ENCODE peak calls at places on chromosomes 12 and 14, in ten cellular contexts. D is A549; W is Right ventricle myocardium superior; J is CD4-positive, alpha-beta T cell; L is GM20000; I is EL; T is uterus; Q is retina; B is choroid plexus epithelial cell; U is kidney epithelial cell. V is an unnamed sample.

GRCh38 chr12:55009171-55009570 is 10.6 kb upstream of the NEUROD4 start:
- DNase-seq in B (no peak), W (no peak), U (no peak), T (no peak), I (no peak), J (no peak), Q (peak; percentile 25), D (no peak), L (no peak), V (no peak)

GRCh38 chr14:55446127-55446736 is 5.8 kb upstream of the TBPL2 start:
- DNase-seq in W (no peak), U (peak; percentile 32), D (peak; percentile 80), I (peak; percentile 81), T (peak; percentile 48), L (peak; percentile 76), B (peak; percentile 89), Q (peak; percentile 78), J (peak; percentile 23), V (peak; percentile 55)

GRCh38 chr14:65038966-65039365 is 52.3 kb downstream of the FNTB start:
- DNase-seq in Q (no peak), L (no peak), T (no peak), U (no peak), J (no peak), I (no peak), D (no peak), B (no peak), W (no peak), V (no peak)

GRCh38 chr12:70908978-70909377 is 11.6 kb downstream of the PTPRR start:
- DNase-seq in I (no peak), B (no peak), Q (no peak), J (no peak), D (no peak), L (no peak), W (no peak), U (no peak), T (no peak), V (no peak)

GRCh38 chr14:55689971-55690871 is 110.2 kb downstream of the KTN1 start:
- DNase-seq in U (no peak), I (no peak), Q (no peak), W (no peak), L (no peak), T (no peak), J (no peak), D (no peak), B (no peak), V (no peak)

GRCh38 chr12:55706840-55707671 is 648 bp downstream of the ITGA7 start:
- DNase-seq in B (no peak), L (no peak), D (no peak), J (no peak), T (no peak), I (peak; percentile 43), W (peak; percentile 62), U (no peak), Q (no peak), V (peak; percentile 61)

GRCh38 chr14:71586131-71586893 is 345.9 kb upstream of the RGS6 start:
- DNase-seq in U (no peak), I (peak; percentile 65), B (peak; percentile 77), D (no peak), Q (peak; percentile 82), W (no peak), J (no peak), L (no peak), T (peak; percentile 25), V (no peak)

GRCh38 chr12:100515956-100516355 is 42.3 kb downstream of the NR1H4 start:
- DNase-seq in B (no peak), W (no peak), T (no peak), I (no peak), U (no peak), Q (no peak), L (no peak), D (no peak), J (no peak), V (no peak)

GRCh38 chr14:58243790-58244555 is 670 bp upstream of the PSMA3 start:
- DNase-seq in U (no peak), W (peak; percentile 45), L (no peak), B (peak; percentile 19), Q (no peak), D (peak; percentile 38), T (no peak), J (no peak), I (peak; percentile 51), V (no peak)

GRCh38 chr12:62841841-62842240 is 93.1 kb downstream of the PPM1H start:
- DNase-seq in I (no peak), J (no peak), D (no peak), U (no peak), Q (no peak), B (peak; percentile 33), W (no peak), T (no peak), L (no peak), V (no peak)

GRCh38 chr14:20583142-20583541 is 4.7 kb downstream of the RNASE11 start:
- DNase-seq in I (no peak), L (no peak), T (no peak), D (no peak), U (no peak), Q (no peak), B (no peak), W (no peak), J (no peak), V (no peak)

GRCh38 chr12:14841761-14842160 is 1.6 kb downstream of the ART4 start:
- DNase-seq in W (peak; percentile 77), D (peak; percentile 70), L (no peak), Q (no peak), B (peak; percentile 53), T (peak; percentile 54), U (peak; percentile 32), I (peak; percentile 86), J (no peak), V (peak; percentile 82)

GRCh38 chr12:13534645-13535398 is 338.3 kb downstream of the EMP1 start:
- DNase-seq in W (peak; percentile 83), J (peak; percentile 1), T (peak; percentile 18), U (no peak), L (peak; percentile 24), I (peak; percentile 57), Q (peak; percentile 82), B (peak; percentile 45), D (peak; percentile 60), V (peak; percentile 39)

V was measured in heart left ventricle.